ENCODE peak calls at places on chromosome 21, in ten cellular contexts. K is NCI-H1694 treated with DMSO at 0.1 percent for 48 hours; B is stimulated activated CD8-positive, alpha-beta memory T cell treated with anti-CD3 and anti-CD28 coated beads, Interleukin-15, amount 100 ng/mL, for 24 hours; I is suprapubic skin; O is NCI-H1436; L is NCI-H2081 treated with DMSO at 0.1 percent for 48 hours; R is brain microvascular endothelial cell; V is NB4; S is hippocampal formation; Q is NCI-H1105 treated with DMSO at 0.1 percent for 48 hours. U is an unnamed sample.

GRCh38 chr21:43332872-43333300 is 94.0 kb downstream of the SIK1 start:
- DNase-seq in Q (no peak), I (no peak), O (no peak), K (no peak), S (no peak), B (no peak), R (no peak), L (no peak), V (no peak), U (no peak)

GRCh38 chr21:29376556-29376955 is 77.8 kb downstream of the BACH1 start:
- DNase-seq in K (peak), S (no peak), Q (no peak), R (peak), O (peak), V (peak), L (no peak), B (no peak), I (no peak), U (no peak)

GRCh38 chr21:27429612-27430361 is 462.9 kb upstream of the ADAMTS5 start:
- DNase-seq in O (no peak), R (no peak), S (no peak), B (no peak), I (no peak), L (no peak), K (no peak), Q (no peak), V (no peak), U (no peak)

GRCh38 chr21:36402339-36402738 is 17.1 kb downstream of the CHAF1B start:
- DNase-seq in L (no peak), K (no peak), S (no peak), V (no peak), Q (no peak), R (no peak), O (no peak), B (no peak), I (no peak), U (no peak)

GRCh38 chr21:28272272-28272992 is 720.2 kb downstream of the LTN1 start:
- DNase-seq in B (no peak), O (no peak), I (no peak), Q (no peak), S (no peak), K (no peak), R (peak), V (no peak), L (no peak), U (no peak)

GRCh38 chr21:42678118-42678430 is 24.7 kb downstream of the PDE9A start:
- DNase-seq in L (peak), O (no peak), S (no peak), B (no peak), Q (peak), I (no peak), R (no peak), K (peak), V (no peak), U (no peak)

GRCh38 chr21:46416551-46416950 is 42.1 kb upstream of the DIP2A start:
- DNase-seq in I (no peak), R (no peak), S (no peak), V (no peak), B (no peak), Q (no peak), L (no peak), O (no peak), K (no peak), U (no peak)

GRCh38 chr21:32916522-32917099 is 109.1 kb upstream of the OLIG2 start:
- DNase-seq in S (no peak), Q (no peak), V (peak), R (no peak), K (no peak), I (no peak), L (no peak), B (no peak), O (no peak), U (no peak)

GRCh38 chr21:38993561-38993960 is 187.8 kb downstream of the ETS2 start:
- DNase-seq in L (no peak), I (no peak), K (no peak), R (peak), B (no peak), Q (no peak), O (no peak), S (no peak), V (no peak), U (no peak)

GRCh38 chr21:25862596-25862995 is 127.8 kb downstream of the GABPA start:
- DNase-seq in V (peak), L (no peak), S (no peak), Q (peak), B (no peak), I (no peak), R (peak), O (no peak), K (peak), U (no peak)

GRCh38 chr21:37425684-37426083 is 59.1 kb downstream of the DYRK1A start:
- DNase-seq in V (no peak), K (no peak), S (no peak), I (no peak), B (no peak), R (no peak), Q (no peak), O (no peak), L (no peak), U (no peak)

GRCh38 chr21:41610042-41610839 is 102.3 kb upstream of the TMPRSS2 start:
- DNase-seq in V (peak), B (no peak), K (peak), S (peak), O (peak), L (no peak), Q (no peak), I (no peak), R (peak), U (no peak)

GRCh38 chr21:42526379-42526727 is 12.7 kb downstream of the SLC37A1 start:
- DNase-seq in O (no peak), I (peak), S (no peak), K (no peak), V (no peak), B (no peak), R (no peak), Q (no peak), L (no peak), U (peak)

GRCh38 chr21:45339430-45340405 is 52.0 kb upstream of the POFUT2 start:
- DNase-seq in K (no peak), I (no peak), B (no peak), L (no peak), V (no peak), R (no peak), Q (no peak), S (no peak), O (no peak), U (no peak)

GRCh38 chr21:41744028-41744940 is 22.6 kb downstream of the RIPK4 start:
- DNase-seq in Q (no peak), V (no peak), O (no peak), I (no peak), R (no peak), B (no peak), S (no peak), K (no peak), L (no peak), U (no peak)

GRCh38 chr21:17495680-17496079 is 17.2 kb upstream of the CXADR start:
- DNase-seq in L (peak), B (no peak), I (no peak), S (no peak), O (no peak), V (no peak), Q (no peak), K (peak), R (no peak), U (no peak)

GRCh38 chr21:23471877-23472276 is 2135.4 kb downstream of the MRPL39 start:
- DNase-seq in L (no peak), S (no peak), K (no peak), O (no peak), B (no peak), V (no peak), I (no peak), Q (no peak), R (no peak), U (no peak)

GRCh38 chr21:29499734-29500343 is 201.1 kb downstream of the BACH1 start:
- DNase-seq in L (no peak), B (no peak), O (no peak), K (peak), V (peak), I (no peak), R (peak), S (peak), Q (peak), U (no peak)

GRCh38 chr21:34808569-34809204 is 139.9 kb downstream of the CLIC6 start:
- DNase-seq in I (no peak), L (no peak), B (no peak), S (no peak), K (no peak), V (peak), Q (no peak), R (peak), O (no peak), U (no peak)

GRCh38 chr21:33874161-33874560 is 41.4 kb downstream of the ATP5PO start:
- DNase-seq in R (no peak), Q (no peak), S (no peak), L (no peak), I (no peak), O (no peak), V (no peak), K (no peak), B (no peak), U (no peak)

GRCh38 chr21:42544544-42544943 is 30.9 kb downstream of the SLC37A1 start:
- DNase-seq in L (no peak), R (no peak), V (no peak), Q (no peak), I (no peak), B (no peak), K (no peak), S (no peak), O (no peak), U (no peak)

GRCh38 chr21:38297193-38297592 is 40.4 kb downstream of the KCNJ15 start:
- DNase-seq in S (no peak), R (peak), B (no peak), V (no peak), I (no peak), K (no peak), L (no peak), Q (no peak), O (no peak), U (no peak)

GRCh38 chr21:25561668-25562641 is 45.3 kb downstream of the MRPL39 start:
- DNase-seq in L (no peak), I (peak), B (peak), K (no peak), V (peak), O (no peak), S (peak), Q (peak), R (peak), U (no peak)

U was measured in mesenteric fat pad.